ENCODE peak calls at places on chromosomes 3 and 15, in ten cellular contexts. S is spleen, O is breast epithelium, X is tibial nerve, U is stomach, L is heart left ventricle, H is IMR-90, C is body of pancreas, P is A549, W is suprapubic skin. Y is an unnamed sample.

GRCh38 chr3:184582998-184583344 is 21.4 kb downstream of the EPHB3 start:
- DNase-seq in L (no peak), U (no peak), C (no peak), S (no peak), P (no peak), W (no peak), X (no peak), H (no peak), O (no peak), Y (no peak)

GRCh38 chr15:26572606-26573350 is 200.1 kb downstream of the GABRB3 start:
- DNase-seq in P (no peak), C (no peak), O (no peak), W (no peak), L (no peak), H (no peak), X (no peak), S (no peak), U (no peak), Y (no peak)

GRCh38 chr3:176951144-176951543 is 246.1 kb downstream of the TBL1XR1 start:
- DNase-seq in U (no peak), X (no peak), S (no peak), H (no peak), L (no peak), O (no peak), P (no peak), C (no peak), W (no peak), Y (no peak)

GRCh38 chr15:81073796-81074195 is 60.3 kb upstream of the CFAP161 start:
- DNase-seq in X (no peak), S (no peak), U (no peak), P (no peak), W (no peak), L (no peak), C (no peak), H (no peak), O (no peak), Y (no peak)

GRCh38 chr3:128321418-128321817 is 145.3 kb downstream of the DNAJB8 start:
- DNase-seq in H (no peak), O (no peak), P (no peak), X (no peak), U (peak; percentile 10), L (no peak), S (no peak), W (peak; percentile 56), C (no peak), Y (no peak)

GRCh38 chr15:95302206-95302605 is 1028.3 kb upstream of the NR2F2 start:
- DNase-seq in C (no peak), P (no peak), H (no peak), S (no peak), O (no peak), U (no peak), X (no peak), W (no peak), L (no peak), Y (no peak)

GRCh38 chr15:31236184-31237041 is 90.2 kb upstream of the KLF13 start:
- DNase-seq in P (peak; percentile 93), H (peak; percentile 94), C (peak; percentile 59), S (peak; percentile 61), L (peak; percentile 82), X (peak; percentile 54), W (peak; percentile 87), O (no peak), U (peak; percentile 66), Y (peak; percentile 80)

GRCh38 chr3:186476044-186476468 is 68.1 kb downstream of the CRYGS start:
- DNase-seq in H (peak; percentile 20), X (no peak), P (no peak), S (no peak), L (no peak), C (no peak), O (no peak), U (no peak), W (no peak), Y (no peak)

GRCh38 chr15:58472821-58473581 is 41.2 kb downstream of the LIPC start:
- DNase-seq in U (no peak), S (no peak), P (no peak), W (no peak), C (no peak), O (no peak), X (no peak), L (no peak), H (peak; percentile 53), Y (no peak)

GRCh38 chr15:70435872-70436271 is 327.5 kb downstream of the UACA start:
- DNase-seq in O (no peak), X (no peak), W (no peak), S (no peak), U (no peak), C (no peak), H (no peak), L (no peak), P (no peak), Y (no peak)

GRCh38 chr3:180961087-180961486 is 28.4 kb downstream of the DNAJC19 start:
- DNase-seq in C (no peak), H (no peak), L (no peak), O (no peak), P (no peak), S (no peak), X (no peak), U (no peak), W (no peak), Y (no peak)

GRCh38 chr3:13621381-13622221 is 72.7 kb downstream of the FBLN2 start:
- DNase-seq in S (peak; percentile 77), U (no peak), W (no peak), C (no peak), H (no peak), O (no peak), P (no peak), X (no peak), L (peak; percentile 55), Y (no peak)

DNA sequence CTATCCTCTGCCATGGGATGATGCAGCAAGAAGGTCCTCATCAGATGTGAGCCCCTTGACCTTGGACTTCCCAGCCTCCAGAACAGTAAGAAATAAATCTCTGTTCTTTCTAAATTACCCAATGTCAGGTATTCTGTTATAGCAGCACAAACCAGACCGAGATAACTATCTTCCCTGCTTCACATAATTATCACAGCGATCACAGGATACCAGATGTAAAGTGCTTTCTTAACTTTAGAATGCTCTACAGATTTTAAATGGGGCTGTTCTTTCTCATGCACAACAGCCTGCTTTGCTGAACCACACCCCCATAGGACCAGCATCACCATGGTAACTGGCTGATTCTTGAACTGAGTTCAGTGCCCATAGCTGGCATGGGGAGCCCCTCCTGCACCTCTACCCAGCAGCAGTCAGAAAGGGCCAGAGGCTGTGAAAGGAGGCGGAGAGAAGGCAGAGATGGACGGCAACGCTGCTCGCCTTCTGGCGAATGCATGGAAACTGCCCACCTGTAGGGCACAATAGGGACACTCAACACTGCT is 7.8 kb downstream of the CD80 start:
- DNase-seq in S (no peak), X (no peak), U (no peak), L (no peak), H (no peak), O (no peak), W (no peak), C (no peak), P (no peak), Y (no peak)
- TF ChIP-seq POLR2A in S (no peak), X (no peak), U (no peak), L (no peak), H (no peak), O (no peak), W (no peak), C (no peak), P (no peak), Y (no peak)

DNA sequence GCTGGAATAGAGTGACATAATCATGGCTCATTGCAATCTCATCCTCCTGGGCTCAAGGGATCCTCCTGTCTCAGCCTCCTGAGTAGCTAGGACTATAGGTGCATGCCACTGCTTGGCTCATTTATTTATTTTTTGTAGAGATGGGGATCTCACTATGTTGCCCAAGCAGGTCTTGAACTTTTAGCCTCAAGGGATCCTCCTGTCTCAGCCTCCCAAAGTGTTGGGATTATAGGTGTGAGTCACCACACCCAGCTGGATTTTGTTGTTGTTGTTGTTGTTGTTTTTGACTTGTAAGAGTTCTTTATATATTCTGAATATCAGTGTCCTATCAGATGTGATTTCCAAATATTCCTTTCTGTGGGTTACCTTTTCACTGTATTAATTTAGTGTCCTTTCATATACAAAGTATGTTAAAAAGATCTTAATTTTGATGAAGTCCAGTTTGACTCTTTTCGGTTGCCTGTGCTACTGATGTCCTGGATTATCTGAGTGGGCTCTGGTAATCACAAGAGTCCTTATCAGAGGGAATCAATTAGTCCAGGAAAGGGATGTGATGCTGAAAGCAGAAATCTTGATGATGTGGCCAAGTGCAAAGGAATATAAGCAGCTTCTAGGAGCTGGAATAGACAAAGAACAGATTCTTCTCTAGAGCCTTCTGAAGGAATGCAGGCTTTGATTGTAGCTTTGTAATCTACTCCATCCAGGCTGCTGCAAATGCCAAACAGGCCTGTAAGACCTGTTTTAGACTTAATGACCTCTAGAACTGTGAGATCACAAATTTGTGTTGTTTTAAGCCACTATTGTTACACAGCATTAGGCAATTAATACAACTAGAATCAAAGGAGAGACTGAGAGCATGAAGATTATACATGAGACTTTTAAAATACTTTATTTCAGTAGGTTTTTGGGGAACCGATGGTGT is 30.2 kb downstream of the NCK1 start:
- DNase-seq in U (no peak), W (no peak), O (no peak), P (no peak), H (no peak), C (no peak), L (no peak), X (no peak), S (no peak), Y (no peak)
- H3K9me3 ChIP-seq in U (peaks cover 13% of the 10 kb centered on the region), W (no peaks in the 10 kb centered on the region), O (peaks cover 6% of the 10 kb centered on the region), P (peaks cover 12% of the 10 kb centered on the region), H (peaks cover 5% of the 10 kb centered on the region), C (no peaks in the 10 kb centered on the region), L (no peaks in the 10 kb centered on the region), X (peaks cover 6% of the 10 kb centered on the region), S (peaks cover 27% of the 10 kb centered on the region), Y (no peaks in the 10 kb centered on the region)

GRCh38 chr3:118011910-118012309 is 1022.7 kb downstream of the IGSF11 start:
- DNase-seq in P (no peak), W (no peak), C (no peak), L (no peak), H (no peak), U (no peak), S (no peak), X (no peak), O (no peak), Y (no peak)
- TF ChIP-seq CTCF in P (no peak), W (no peak), C (no peak), L (no peak), H (no peak), U (no peak), S (no peak), X (no peak), O (no peak), Y (no peak)

DNA sequence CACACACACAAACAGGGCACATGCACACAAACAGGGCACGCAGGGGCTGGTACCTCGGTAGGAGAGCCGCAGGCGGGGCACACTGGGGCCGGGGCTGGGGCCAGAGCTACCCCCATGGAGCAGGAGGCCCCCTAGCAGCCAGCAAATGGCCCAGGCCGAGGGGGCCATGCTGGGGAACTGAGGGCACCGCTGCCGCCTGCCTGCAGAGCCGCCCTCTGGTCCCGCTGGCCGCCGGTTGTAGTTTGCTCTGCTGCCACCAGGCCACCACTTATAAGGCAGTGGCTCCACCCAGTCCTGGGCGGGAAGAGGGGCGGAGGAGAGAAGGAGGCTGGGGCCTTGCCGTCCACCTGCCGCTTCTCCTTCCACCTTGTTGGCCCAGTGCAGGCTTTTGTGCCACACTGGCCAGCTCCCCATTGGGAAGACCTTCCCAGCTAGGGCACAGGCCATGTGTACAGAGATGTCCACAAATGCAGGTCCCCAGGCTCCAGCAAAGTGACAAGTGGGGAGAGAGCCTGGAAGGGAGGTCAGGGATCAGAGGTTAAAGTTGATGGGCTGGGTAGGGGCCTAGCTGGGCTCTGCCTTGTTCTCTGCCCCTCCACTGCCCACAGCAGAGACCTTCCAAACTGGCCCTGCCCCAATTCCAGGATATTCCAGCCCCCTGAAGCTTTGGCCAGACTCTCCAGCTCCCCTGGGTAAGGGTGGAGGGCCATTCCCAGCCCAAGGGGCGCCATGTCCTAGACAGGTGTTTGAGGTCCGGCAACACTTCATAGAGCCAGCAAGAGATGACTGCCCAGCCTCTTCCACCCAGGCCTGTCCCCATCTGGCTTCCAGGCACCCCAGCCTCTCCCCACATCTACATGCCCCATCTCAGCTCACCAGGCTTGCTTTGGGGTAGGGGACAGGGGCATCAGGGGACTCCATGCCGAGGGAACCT is at the start of gene SEMA3G:
- DNase-seq in S (peak; percentile 91), U (peak; percentile 92), H (peak; percentile 34), P (peak; percentile 50), L (peak; percentile 84), X (peak; percentile 69), W (peak; percentile 85), O (peak; percentile 83), C (peak; percentile 88), Y (no peak)
- TF ChIP-seq POLR2A in S (no peak), U (no peak), H (no peak), P (peak; percentile 44), L (peak; percentile 18), X (no peak), W (no peak), O (no peak), C (peak; percentile 52), Y (no peak)

Y was measured in ovary.